ENCODE peak calls at places on chromosomes 4 and X, in nine cellular contexts. One of them, this sample, is unnamed.
A peak's percentile ranks its signal among the peaks of the same experiment; 100 is the strongest.

GRCh38 chrX:109826954-109827708 is 94.1 kb upstream of the ACSL4 start:
- DNase-seq in heart left ventricle: no peak
- DNase-seq in OCI-M1: no peak
- DNase-seq in anterior cingulate cortex: no peak
- DNase-seq in A549: peak; percentile 50
- DNase-seq in ACHN: peak; percentile 75
- DNase-seq in AG09309: peak; percentile 46
- DNase-seq in Caco-2: peak; percentile 29
- DNase-seq in transverse colon: no peak
- DNase-seq in this sample: peak; percentile 83

GRCh38 chr4:143626134-143626859 is 74.2 kb downstream of the FREM3 start:
- DNase-seq in heart left ventricle: peak; percentile 76
- DNase-seq in OCI-M1: peak; percentile 11
- DNase-seq in anterior cingulate cortex: no peak
- DNase-seq in A549: no peak
- DNase-seq in ACHN: no peak
- DNase-seq in AG09309: no peak
- DNase-seq in Caco-2: no peak
- DNase-seq in transverse colon: peak; percentile 39
- DNase-seq in this sample: no peak

GRCh38 chr4:177987896-177988295 is 545.7 kb upstream of the AGA start:
- DNase-seq in heart left ventricle: no peak
- DNase-seq in OCI-M1: no peak
- DNase-seq in anterior cingulate cortex: no peak
- DNase-seq in A549: no peak
- DNase-seq in ACHN: no peak
- DNase-seq in AG09309: no peak
- DNase-seq in Caco-2: no peak
- DNase-seq in transverse colon: no peak
- DNase-seq in this sample: no peak

GRCh38 chr4:169723207-169723606 is 34.5 kb downstream of the HPF1 start:
- DNase-seq in heart left ventricle: no peak
- DNase-seq in OCI-M1: peak; percentile 59
- DNase-seq in anterior cingulate cortex: no peak
- DNase-seq in A549: peak; percentile 31
- DNase-seq in ACHN: peak; percentile 30
- DNase-seq in AG09309: no peak
- DNase-seq in Caco-2: peak; percentile 39
- DNase-seq in transverse colon: no peak
- DNase-seq in this sample: peak; percentile 9

GRCh38 chrX:154546354-154547244 is at the start of gene G6PD:
- DNase-seq in heart left ventricle: peak; percentile 76
- DNase-seq in OCI-M1: peak; percentile 90
- DNase-seq in anterior cingulate cortex: peak; percentile 54
- DNase-seq in A549: peak; percentile 86
- DNase-seq in ACHN: peak; percentile 63
- DNase-seq in AG09309: no peak
- DNase-seq in Caco-2: peak; percentile 86
- DNase-seq in transverse colon: peak; percentile 83
- DNase-seq in this sample: no peak

GRCh38 chrX:119363391-119363790 is 35.7 kb upstream of the SLC25A43 start:
- DNase-seq in heart left ventricle: no peak
- DNase-seq in OCI-M1: no peak
- DNase-seq in anterior cingulate cortex: no peak
- DNase-seq in A549: no peak
- DNase-seq in ACHN: no peak
- DNase-seq in AG09309: no peak
- DNase-seq in Caco-2: no peak
- DNase-seq in transverse colon: no peak
- DNase-seq in this sample: no peak

GRCh38 chr4:108484187-108484586 is 136.2 kb upstream of the RPL34 start:
- DNase-seq in heart left ventricle: no peak
- DNase-seq in OCI-M1: no peak
- DNase-seq in anterior cingulate cortex: no peak
- DNase-seq in A549: no peak
- DNase-seq in ACHN: no peak
- DNase-seq in AG09309: no peak
- DNase-seq in Caco-2: no peak
- DNase-seq in transverse colon: no peak
- DNase-seq in this sample: no peak

GRCh38 chr4:138401330-138401729 is 159.2 kb upstream of the SLC7A11 start:
- DNase-seq in heart left ventricle: peak; percentile 26
- DNase-seq in OCI-M1: no peak
- DNase-seq in anterior cingulate cortex: no peak
- DNase-seq in A549: no peak
- DNase-seq in ACHN: no peak
- DNase-seq in AG09309: no peak
- DNase-seq in Caco-2: no peak
- DNase-seq in transverse colon: no peak
- DNase-seq in this sample: no peak

GRCh38 chrX:25020391-25021131 is 4.8 kb upstream of the ARX start:
- DNase-seq in heart left ventricle: no peak
- DNase-seq in OCI-M1: peak; percentile 47
- DNase-seq in anterior cingulate cortex: no peak
- DNase-seq in A549: no peak
- DNase-seq in ACHN: peak; percentile 6
- DNase-seq in AG09309: no peak
- DNase-seq in Caco-2: peak; percentile 66
- DNase-seq in transverse colon: no peak
- DNase-seq in this sample: no peak

GRCh38 chr4:2084316-2084715 is 25.2 kb downstream of the NAT8L start:
- DNase-seq in heart left ventricle: no peak
- DNase-seq in OCI-M1: no peak
- DNase-seq in anterior cingulate cortex: no peak
- DNase-seq in A549: no peak
- DNase-seq in ACHN: no peak
- DNase-seq in AG09309: no peak
- DNase-seq in Caco-2: no peak
- DNase-seq in transverse colon: peak; percentile 2
- DNase-seq in this sample: no peak

GRCh38 chr4:20480161-20480947 is 219.9 kb upstream of the PACRGL start:
- DNase-seq in heart left ventricle: no peak
- DNase-seq in OCI-M1: no peak
- DNase-seq in anterior cingulate cortex: no peak
- DNase-seq in A549: no peak
- DNase-seq in ACHN: no peak
- DNase-seq in AG09309: no peak
- DNase-seq in Caco-2: no peak
- DNase-seq in transverse colon: no peak
- DNase-seq in this sample: no peak

GRCh38 chr4:2790583-2791517 is 2.0 kb upstream of the SH3BP2 start:
- DNase-seq in heart left ventricle: peak; percentile 21
- DNase-seq in OCI-M1: no peak
- DNase-seq in anterior cingulate cortex: no peak
- DNase-seq in A549: no peak
- DNase-seq in ACHN: no peak
- DNase-seq in AG09309: no peak
- DNase-seq in Caco-2: no peak
- DNase-seq in transverse colon: no peak
- DNase-seq in this sample: no peak

GRCh38 chr4:54082168-54082567 is 17.8 kb upstream of the CHIC2 start:
- DNase-seq in heart left ventricle: no peak
- DNase-seq in OCI-M1: no peak
- DNase-seq in anterior cingulate cortex: no peak
- DNase-seq in A549: peak; percentile 90
- DNase-seq in ACHN: peak; percentile 92
- DNase-seq in AG09309: peak; percentile 97
- DNase-seq in Caco-2: peak; percentile 56
- DNase-seq in transverse colon: peak; percentile 57
- DNase-seq in this sample: peak; percentile 90

GRCh38 chrX:153780678-153781427 is at the start of gene SRPK3:
- DNase-seq in heart left ventricle: peak; percentile 50
- DNase-seq in OCI-M1: no peak
- DNase-seq in anterior cingulate cortex: no peak
- DNase-seq in A549: no peak
- DNase-seq in ACHN: no peak
- DNase-seq in AG09309: no peak
- DNase-seq in Caco-2: no peak
- DNase-seq in transverse colon: no peak
- DNase-seq in this sample: no peak

GRCh38 chr4:183175631-183176232 is 76.7 kb downstream of the WWC2 start:
- DNase-seq in heart left ventricle: no peak
- DNase-seq in OCI-M1: no peak
- DNase-seq in anterior cingulate cortex: no peak
- DNase-seq in A549: peak; percentile 31
- DNase-seq in ACHN: peak; percentile 9
- DNase-seq in AG09309: no peak
- DNase-seq in Caco-2: no peak
- DNase-seq in transverse colon: no peak
- DNase-seq in this sample: peak; percentile 28

GRCh38 chrX:46330981-46331380 is 214.2 kb downstream of the ZNF674 start:
- DNase-seq in heart left ventricle: no peak
- DNase-seq in OCI-M1: no peak
- DNase-seq in anterior cingulate cortex: no peak
- DNase-seq in A549: no peak
- DNase-seq in ACHN: no peak
- DNase-seq in AG09309: no peak
- DNase-seq in Caco-2: no peak
- DNase-seq in transverse colon: no peak
- DNase-seq in this sample: no peak